ENCODE peak calls at places on chromosomes 3 and 15, in nine cellular contexts. Y is aorta, D is fibroblast of villous mesenchyme, V is left ventricle myocardium inferior, A is heart left ventricle, J is uterus, K is neural progenitor cell, T is stomach, L is right lobe of liver. O is an unnamed sample.

GRCh38 chr15:63371297-63371918 is 10.2 kb downstream of the CA12 start:
- DNase-seq in Y (no peak), D (peak; percentile 62), V (no peak), A (no peak), J (peak; percentile 40), K (no peak), T (no peak), L (no peak), O (peak; percentile 84)

GRCh38 chr15:87711011-87711410 is 545.5 kb downstream of the NTRK3 start:
- DNase-seq in Y (no peak), D (peak; percentile 91), V (no peak), A (no peak), J (no peak), K (no peak), T (no peak), L (no peak), O (peak; percentile 39)

GRCh38 chr3:143634991-143635390 is 213.3 kb downstream of the SLC9A9 start:
- DNase-seq in Y (no peak), D (no peak), V (no peak), A (no peak), J (no peak), K (no peak), T (peak; percentile 49), L (no peak), O (no peak)

GRCh38 chr15:80996247-80996646 is 4.5 kb upstream of the TLNRD1 start:
- DNase-seq in Y (no peak), D (no peak), V (no peak), A (no peak), J (no peak), K (peak; percentile 34), T (no peak), L (no peak), O (peak; percentile 32)

GRCh38 chr3:131223373-131224289 is 157.9 kb upstream of the NUDT16 start:
- DNase-seq in Y (no peak), D (no peak), V (no peak), A (no peak), J (no peak), K (no peak), T (no peak), L (no peak), O (peak; percentile 82)

GRCh38 chr3:104437131-104437750 is 929.5 kb upstream of the ALCAM start:
- DNase-seq in Y (no peak), D (peak; percentile 36), V (no peak), A (no peak), J (no peak), K (no peak), T (no peak), L (no peak), O (peak; percentile 85)

GRCh38 chr15:78625621-78626280 is 5.0 kb upstream of the CHRNA3 start:
- DNase-seq in Y (no peak), D (no peak), V (no peak), A (no peak), J (no peak), K (no peak), T (peak; percentile 11), L (no peak), O (no peak)

GRCh38 chr3:142973217-142974009 is 9.9 kb upstream of the PAQR9 start:
- DNase-seq in Y (no peak), D (no peak), V (peak; percentile 83), A (peak; percentile 79), J (no peak), K (no peak), T (no peak), L (peak; percentile 95), O (no peak)

GRCh38 chr15:70195808-70196304 is 98.1 kb upstream of the TLE3 start:
- DNase-seq in Y (peak; percentile 93), D (peak; percentile 94), V (peak; percentile 80), A (peak; percentile 86), J (peak; percentile 88), K (no peak), T (peak; percentile 37), L (peak; percentile 90), O (peak; percentile 90)

GRCh38 chr15:74209997-74210573 is 7.5 kb upstream of the STRA6 start:
- DNase-seq in Y (no peak), D (peak; percentile 79), V (no peak), A (no peak), J (no peak), K (no peak), T (no peak), L (no peak), O (peak; percentile 82)

GRCh38 chr3:31402118-31402517 is 130.6 kb upstream of the STT3B start:
- DNase-seq in Y (no peak), D (no peak), V (no peak), A (no peak), J (no peak), K (no peak), T (no peak), L (no peak), O (no peak)

GRCh38 chr3:196486263-196486662 is 17.3 kb downstream of the RNF168 start:
- DNase-seq in Y (no peak), D (peak; percentile 10), V (no peak), A (no peak), J (no peak), K (no peak), T (no peak), L (no peak), O (peak; percentile 15)

GRCh38 chr3:81245505-81245904 is 515.9 kb downstream of the GBE1 start:
- DNase-seq in Y (no peak), D (no peak), V (no peak), A (no peak), J (no peak), K (no peak), T (no peak), L (no peak), O (peak; percentile 8)

GRCh38 chr3:80192871-80193270 is 425.1 kb upstream of the ROBO1 start:
- DNase-seq in Y (no peak), D (peak; percentile 9), V (no peak), A (no peak), J (no peak), K (no peak), T (no peak), L (no peak), O (peak; percentile 44)

GRCh38 chr3:11238880-11239279 is 33.3 kb upstream of the ATG7 start:
- DNase-seq in Y (no peak), D (peak; percentile 91), V (no peak), A (no peak), J (no peak), K (no peak), T (no peak), L (no peak), O (peak; percentile 94)

GRCh38 chr3:100525753-100526612 is 33.6 kb downstream of the TMEM45A start:
- DNase-seq in Y (peak; percentile 51), D (peak; percentile 91), V (no peak), A (no peak), J (peak; percentile 55), K (no peak), T (no peak), L (no peak), O (peak; percentile 67)

GRCh38 chr3:131109156-131109555 is 82.5 kb downstream of the NEK11 start:
- DNase-seq in Y (no peak), D (no peak), V (no peak), A (no peak), J (no peak), K (no peak), T (no peak), L (no peak), O (peak; percentile 18)

GRCh38 chr15:45648521-45649200 is 13.8 kb downstream of the SQOR start:
- DNase-seq in Y (no peak), D (peak; percentile 48), V (no peak), A (no peak), J (no peak), K (no peak), T (peak; percentile 67), L (peak; percentile 70), O (peak; percentile 79)

GRCh38 chr15:96337991-96338771 is 7.7 kb downstream of the NR2F2 start:
- DNase-seq in Y (no peak), D (no peak), V (no peak), A (no peak), J (no peak), K (peak; percentile 4), T (no peak), L (no peak), O (peak; percentile 26)
- H3K4me3 ChIP-seq in Y (peak overlapping the region; percentile 30), D (peak overlapping the region; percentile 90), V (peak overlapping the region; percentile 88), A (peak overlapping the region; percentile 67), J (peak overlapping the region; percentile 84), K (peak overlapping the region; percentile 92), T (peak overlapping the region; percentile 86), L (peak overlapping the region; percentile 71), O (peak overlapping the region; percentile 94)

GRCh38 chr15:90202929-90203328 is 1.8 kb downstream of the SEMA4B start:
- DNase-seq in Y (no peak), D (no peak), V (no peak), A (no peak), J (no peak), K (no peak), T (no peak), L (no peak), O (no peak)
- H3K4me3 ChIP-seq in Y (no peak overlapping the region), D (no peak overlapping the region), V (no peak overlapping the region), A (no peak overlapping the region), J (no peak overlapping the region), K (no peak overlapping the region), T (peak overlapping the region; percentile 94), L (no peak overlapping the region), O (no peak overlapping the region)

GRCh38 chr15:96330450-96331140 is at the start of gene NR2F2:
- DNase-seq in Y (peak; percentile 96), D (peak; percentile 99), V (peak; percentile 96), A (peak; percentile 96), J (peak; percentile 99), K (peak; percentile 100), T (peak; percentile 98), L (peak; percentile 98), O (peak; percentile 100)
- H3K4me3 ChIP-seq in Y (peak within 1 kb of the TSS; percentile 98), D (peak within 1 kb of the TSS; percentile 94), V (peak within 1 kb of the TSS; percentile 88), A (peak within 1 kb of the TSS; percentile 67), J (peak within 1 kb of the TSS; percentile 84), K (peak within 1 kb of the TSS; percentile 94), T (peak within 1 kb of the TSS; percentile 86), L (peak within 1 kb of the TSS; percentile 71), O (peak within 1 kb of the TSS; percentile 94)

DNA sequence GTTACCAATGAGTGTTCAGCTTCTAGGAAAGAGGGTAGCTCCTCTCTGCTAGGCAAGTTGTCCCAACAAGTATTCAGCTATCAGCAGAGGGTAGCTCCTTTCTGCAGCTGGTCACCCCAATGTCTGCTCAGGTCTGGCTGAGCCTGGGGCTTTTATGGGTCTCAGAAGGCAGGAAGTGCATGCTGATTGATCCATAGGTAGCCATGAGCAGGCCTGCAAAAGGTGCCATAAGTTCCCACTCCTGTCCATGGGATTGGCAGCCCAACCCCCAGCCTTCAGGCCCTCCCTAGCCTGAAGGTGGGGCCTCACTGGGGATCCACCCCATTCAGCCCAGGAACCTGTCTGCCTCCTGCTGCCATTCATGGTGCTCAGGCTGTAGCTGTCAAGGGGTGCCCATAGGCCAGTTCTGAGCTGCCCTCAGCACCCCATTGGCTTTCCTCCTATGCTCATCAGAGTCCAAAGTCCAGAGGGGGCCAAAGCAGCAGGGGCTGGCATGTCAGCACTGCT is 34.6 kb upstream of the DNAJC13 start:
- DNase-seq in Y (no peak), D (no peak), V (no peak), A (no peak), J (no peak), K (no peak), T (no peak), L (no peak), O (no peak)
- H3K4me3 ChIP-seq in Y (no peak overlapping the region), D (no peak overlapping the region), V (no peak overlapping the region), A (no peak overlapping the region), J (no peak overlapping the region), K (no peak overlapping the region), T (no peak overlapping the region), L (no peak overlapping the region), O (no peak overlapping the region)

GRCh38 chr3:160010578-160010977 is 21.9 kb downstream of the IL12A start:
- DNase-seq in Y (no peak), D (no peak), V (no peak), A (no peak), J (no peak), K (no peak), T (no peak), L (no peak), O (no peak)
- H3K4me3 ChIP-seq in Y (no peak overlapping the region), D (no peak overlapping the region), V (no peak overlapping the region), A (no peak overlapping the region), J (no peak overlapping the region), K (no peak overlapping the region), T (no peak overlapping the region), L (no peak overlapping the region), O (no peak overlapping the region)

O was measured in choroid plexus epithelial cell.